ENCODE peak calls at places on chromosomes 6 and 20, in four cellular contexts. C is H1, I is mesenchymal stem cell, G is H9. M is an unnamed sample.

GRCh38 chr6:14499804-14500203 is 382.2 kb downstream of the CD83 start:
- DNase-seq in G (no peak), C (no peak), I (peak; percentile 60), M (no peak)

GRCh38 chr20:50987493-50988210 is 29.0 kb downstream of the MOCS3 start:
- DNase-seq in C (no peak), G (peak; percentile 81), I (peak; percentile 89), M (peak; percentile 88)

GRCh38 chr6:124069230-124069815 is 265.7 kb downstream of the NKAIN2 start:
- DNase-seq in I (no peak), G (no peak), C (no peak), M (no peak)

GRCh38 chr6:159443521-159443920 is 249.5 kb downstream of the SOD2 start:
- DNase-seq in C (no peak), G (no peak), I (no peak), M (no peak)

GRCh38 chr6:106300944-106301343 is 24.6 kb downstream of the ATG5 start:
- DNase-seq in C (no peak), G (no peak), I (peak; percentile 61), M (no peak)

GRCh38 chr6:73062121-73062520 is 163.2 kb downstream of the KHDC1L start:
- DNase-seq in I (no peak), C (no peak), G (no peak), M (no peak)

GRCh38 chr20:13265941-13266340 is 44.9 kb downstream of the ISM1 start:
- DNase-seq in C (no peak), I (no peak), G (no peak), M (no peak)

GRCh38 chr20:42978184-42978974 is 211.3 kb downstream of the PTPRT start:
- DNase-seq in C (no peak), G (no peak), I (no peak), M (no peak)

GRCh38 chr6:125584468-125584939 is 164.9 kb upstream of the HEY2 start:
- DNase-seq in C (peak; percentile 80), I (peak; percentile 77), G (peak; percentile 89), M (peak; percentile 39)

GRCh38 chr6:29995346-29995777 is 53.0 kb downstream of the HLA-A start:
- DNase-seq in C (no peak), G (no peak), I (no peak), M (no peak)

GRCh38 chr6:156190270-156190669 is 586.9 kb upstream of the ARID1B start:
- DNase-seq in C (no peak), G (no peak), I (no peak), M (no peak)

GRCh38 chr20:53001502-53002301 is 29.5 kb downstream of the TSHZ2 start:
- DNase-seq in I (peak; percentile 41), C (no peak), G (no peak), M (no peak)

DNA sequence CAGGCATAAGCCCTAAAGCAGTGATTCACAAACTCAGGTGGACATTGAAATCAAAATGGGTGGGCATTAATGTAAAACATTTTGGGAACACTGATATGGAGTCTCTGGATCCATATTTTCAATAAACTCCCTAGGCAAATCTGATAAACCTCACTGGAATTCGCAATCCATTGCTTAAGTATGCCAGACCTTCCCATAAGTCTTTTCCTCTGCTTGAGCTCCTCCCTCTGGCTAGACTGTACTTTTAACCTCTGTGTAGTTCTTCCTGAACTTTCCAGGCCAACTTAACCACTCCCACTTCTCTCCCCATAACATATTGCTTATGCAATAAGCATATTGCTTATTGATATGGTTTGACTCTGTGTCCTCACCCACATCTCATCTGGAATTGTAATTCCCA is 629.7 kb upstream of the IMPG1 start:
- DNase-seq in I (peak; percentile 6), C (no peak), G (no peak), M (no peak)
- H2BK12ac ChIP-seq in I (no peak overlapping the region), C (no peak overlapping the region), G (no peak overlapping the region), M (no peak overlapping the region)

GRCh38 chr20:62105592-62105991 is 16.7 kb upstream of the LSM14B start:
- DNase-seq in I (no peak), C (no peak), G (no peak), M (no peak)
- H3K9me3 ChIP-seq in I (peaks cover 44% of the 10 kb centered on the region), C (peaks cover 12% of the 10 kb centered on the region), G (no peaks in the 10 kb centered on the region), M (peaks cover 31% of the 10 kb centered on the region)

GRCh38 chr6:112330071-112330876 is 16.9 kb upstream of the RFPL4B start:
- DNase-seq in G (no peak), C (no peak), I (peak; percentile 15), M (no peak)
- H2BK12ac ChIP-seq in G (no peak overlapping the region), C (no peak overlapping the region), I (peak overlapping the region; percentile 67), M (no peak overlapping the region)

DNA sequence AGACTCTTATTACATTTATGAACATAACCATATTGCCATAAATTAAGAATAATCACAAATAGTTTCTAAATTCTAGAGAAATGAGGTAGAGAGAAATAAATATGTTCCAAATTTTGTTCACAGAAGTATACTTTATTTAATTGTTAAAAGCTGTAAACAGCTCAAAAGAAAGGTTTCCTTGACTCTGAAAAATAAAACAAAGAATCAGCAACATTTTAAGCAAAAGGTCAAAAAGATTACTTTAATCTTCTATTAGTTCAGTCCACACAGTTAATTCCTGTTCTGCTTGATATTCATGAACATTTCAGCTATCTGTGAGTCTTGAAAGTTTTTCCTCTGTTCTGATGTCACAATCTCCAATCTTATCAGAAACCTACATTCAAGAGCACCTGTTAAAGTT is 197.9 kb downstream of the GJA1 start:
- DNase-seq in I (no peak), G (no peak), C (no peak), M (no peak)
- H3K9me3 ChIP-seq in I (peaks cover 56% of the 10 kb centered on the region), G (peaks cover 37% of the 10 kb centered on the region), C (peaks cover 57% of the 10 kb centered on the region), M (peaks cover 5% of the 10 kb centered on the region)